ENCODE peak calls at places on chromosomes 2 and 18, in six cellular contexts. H is A549, J is HepG2, X is suprapubic skin, U is ovary, B is stomach. P is an unnamed sample.

GRCh38 chr2:72378737-72379346 is 231.2 kb upstream of the CYP26B1 start:
- DNase-seq in X (no peak), J (no peak), H (no peak), B (no peak), U (no peak), P (no peak)

GRCh38 chr18:71899707-71900483 is 644.2 kb downstream of the CBLN2 start:
- DNase-seq in J (no peak), H (no peak), B (no peak), X (no peak), U (no peak), P (no peak)

GRCh38 chr2:135557533-135557932 is 26.2 kb downstream of the R3HDM1 start:
- DNase-seq in X (no peak), J (no peak), U (no peak), B (no peak), H (no peak), P (no peak)

GRCh38 chr18:62942578-62942977 is 227.2 kb downstream of the PHLPP1 start:
- DNase-seq in B (no peak), U (no peak), H (no peak), J (no peak), X (no peak), P (no peak)

GRCh38 chr2:47080888-47081301 is 74.2 kb downstream of the STPG4 start:
- DNase-seq in H (no peak), U (no peak), X (no peak), J (no peak), B (no peak), P (no peak)

GRCh38 chr2:76450024-76450475 is 739.3 kb upstream of the GCFC2 start:
- DNase-seq in H (no peak), B (no peak), J (no peak), X (no peak), U (no peak), P (no peak)

GRCh38 chr2:166805753-166806152 is 82.5 kb upstream of the XIRP2 start:
- DNase-seq in U (no peak), B (no peak), H (no peak), X (no peak), J (peak), P (no peak)

GRCh38 chr18:79695856-79696850 is 16.6 kb downstream of the CTDP1 start:
- DNase-seq in B (no peak), H (no peak), J (no peak), X (no peak), U (no peak), P (no peak)

GRCh38 chr2:237581751-237582746 is 8.5 kb downstream of the RAB17 start:
- DNase-seq in B (peak), J (peak), H (no peak), U (peak), X (peak), P (peak)

GRCh38 chr18:48360376-48361021 is 48.7 kb downstream of the ZBTB7C start:
- DNase-seq in X (no peak), J (no peak), B (peak), U (no peak), H (no peak), P (no peak)

GRCh38 chr2:139217641-139218040 is 437.5 kb upstream of the NXPH2 start:
- DNase-seq in H (no peak), X (no peak), J (no peak), B (no peak), U (no peak), P (no peak)

GRCh38 chr2:20608666-20609348 is 42.1 kb downstream of the HS1BP3 start:
- DNase-seq in B (no peak), X (peak), H (no peak), J (no peak), U (no peak), P (peak)

GRCh38 chr2:154844513-154844912 is 146.0 kb downstream of the KCNJ3 start:
- DNase-seq in J (no peak), U (no peak), H (no peak), B (no peak), X (no peak), P (no peak)

GRCh38 chr2:213089438-213089837 is 62.0 kb downstream of the IKZF2 start:
- DNase-seq in J (no peak), B (no peak), X (no peak), U (no peak), H (no peak), P (no peak)

GRCh38 chr2:11065833-11066232 is 89.4 kb upstream of the SLC66A3 start:
- DNase-seq in B (no peak), U (no peak), J (no peak), X (no peak), H (no peak), P (no peak)

GRCh38 chr2:38076710-38077430 is 919 bp upstream of the CYP1B1 start:
- DNase-seq in B (peak), X (peak), J (no peak), U (peak), H (peak), P (peak)
- TF ChIP-seq POLR2A in B (no peak), X (peak), J (no peak), U (peak), H (peak), P (peak)

GRCh38 chr2:4930704-4931103 is 761.5 kb upstream of the SOX11 start:
- DNase-seq in H (no peak), J (no peak), B (no peak), X (no peak), U (no peak), P (no peak)
- TF ChIP-seq EP300 in H (no peak), J (no peak), B (no peak), X (no peak), U (no peak), P (no peak)

GRCh38 chr2:65434592-65435241 is 2.3 kb upstream of the SPRED2 start:
- DNase-seq in H (no peak), B (no peak), X (no peak), J (peak), U (no peak), P (no peak)
- H3K4me3 ChIP-seq in H (peak), B (no peak), X (no peak), J (peak), U (no peak), P (no peak)

DNA sequence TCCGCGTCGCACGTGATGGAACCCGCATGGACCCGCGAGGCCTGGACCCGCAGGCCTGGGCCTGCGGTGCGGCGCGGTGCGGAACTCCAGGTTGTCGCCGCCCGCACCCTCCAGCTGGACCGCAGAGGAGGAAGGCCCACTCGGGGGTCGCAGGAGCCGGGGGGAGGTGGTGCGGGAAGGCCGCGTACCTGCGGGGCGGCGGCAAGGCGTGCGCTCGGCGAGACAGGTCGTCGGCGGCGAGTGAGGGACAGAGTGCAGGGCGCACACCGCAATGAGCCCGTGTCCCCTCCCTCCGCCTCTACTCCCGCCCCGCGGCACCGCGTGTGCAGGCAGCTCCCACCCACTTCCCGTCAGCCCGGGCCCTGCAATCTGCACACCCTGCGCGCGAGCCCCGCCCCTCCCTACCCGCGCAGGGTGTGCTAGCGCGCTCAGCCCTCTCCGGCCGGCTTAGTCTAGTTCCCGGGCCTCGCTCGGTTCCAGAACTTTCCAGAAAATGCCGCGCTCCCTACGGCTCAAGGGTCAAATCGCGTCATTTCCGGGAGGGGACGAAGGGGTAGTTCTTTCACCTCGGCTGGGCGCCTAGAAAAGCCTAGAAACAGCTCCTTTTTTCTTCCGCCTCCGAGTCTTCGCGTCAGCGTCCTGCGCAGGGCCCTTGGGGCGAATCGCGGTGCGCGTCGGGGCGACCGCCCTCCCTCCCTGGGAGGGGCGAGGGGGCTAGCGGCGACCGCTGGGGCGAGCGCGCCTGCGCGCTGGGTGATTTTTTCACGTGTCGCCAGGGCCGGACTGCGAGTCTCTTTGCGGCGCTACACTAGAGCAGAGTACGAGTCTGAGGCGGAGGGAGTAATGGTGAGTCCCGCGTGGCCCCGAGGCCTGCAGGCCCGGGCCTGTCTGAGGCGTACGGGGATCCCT is at the start of the genes HSPD1 and HSPE1:
- DNase-seq in X (peak), H (peak), B (peak), J (peak), U (peak), P (peak)
- TF ChIP-seq POLR2A in X (peak), H (peak), B (peak), J (peak), U (peak), P (peak)

GRCh38 chr2:226187126-226187525 is 612.5 kb downstream of the IRS1 start:
- DNase-seq in J (no peak), X (no peak), U (no peak), H (no peak), B (no peak), P (no peak)

GRCh38 chr2:226189061-226189460 is 610.6 kb downstream of the IRS1 start:
- DNase-seq in H (no peak), X (no peak), U (no peak), J (no peak), B (no peak), P (no peak)

GRCh38 chr2:226185613-226186211 is 613.9 kb downstream of the IRS1 start:
- DNase-seq in J (no peak), B (no peak), H (peak), X (no peak), U (no peak), P (no peak)

GRCh38 chr2:226184940-226185575 is 614.6 kb downstream of the IRS1 start:
- DNase-seq in U (peak), B (no peak), H (peak), J (no peak), X (no peak), P (no peak)

GRCh38 chr2:226187601-226188000 is 612.0 kb downstream of the IRS1 start:
- DNase-seq in X (no peak), H (no peak), U (no peak), J (no peak), B (no peak), P (no peak)
- TF ChIP-seq EP300 in X (no peak), H (no peak), U (no peak), J (no peak), B (no peak), P (no peak)

GRCh38 chr2:112253261-112253807 is 1.5 kb downstream of the ZC3H8 start:
- DNase-seq in X (no peak), H (no peak), U (no peak), J (no peak), B (no peak), P (no peak)

GRCh38 chr2:112256654-112257053 is 1.8 kb upstream of the ZC3H8 start:
- DNase-seq in U (no peak), J (no peak), B (no peak), H (no peak), X (no peak), P (no peak)

GRCh38 chr2:112257575-112257974 is 2.7 kb upstream of the ZC3H8 start:
- DNase-seq in U (no peak), H (no peak), X (no peak), J (no peak), B (no peak), P (no peak)

GRCh38 chr2:112255875-112256274 is 1.0 kb upstream of the ZC3H8 start:
- DNase-seq in H (no peak), X (no peak), J (no peak), U (no peak), B (no peak), P (no peak)

DNA sequence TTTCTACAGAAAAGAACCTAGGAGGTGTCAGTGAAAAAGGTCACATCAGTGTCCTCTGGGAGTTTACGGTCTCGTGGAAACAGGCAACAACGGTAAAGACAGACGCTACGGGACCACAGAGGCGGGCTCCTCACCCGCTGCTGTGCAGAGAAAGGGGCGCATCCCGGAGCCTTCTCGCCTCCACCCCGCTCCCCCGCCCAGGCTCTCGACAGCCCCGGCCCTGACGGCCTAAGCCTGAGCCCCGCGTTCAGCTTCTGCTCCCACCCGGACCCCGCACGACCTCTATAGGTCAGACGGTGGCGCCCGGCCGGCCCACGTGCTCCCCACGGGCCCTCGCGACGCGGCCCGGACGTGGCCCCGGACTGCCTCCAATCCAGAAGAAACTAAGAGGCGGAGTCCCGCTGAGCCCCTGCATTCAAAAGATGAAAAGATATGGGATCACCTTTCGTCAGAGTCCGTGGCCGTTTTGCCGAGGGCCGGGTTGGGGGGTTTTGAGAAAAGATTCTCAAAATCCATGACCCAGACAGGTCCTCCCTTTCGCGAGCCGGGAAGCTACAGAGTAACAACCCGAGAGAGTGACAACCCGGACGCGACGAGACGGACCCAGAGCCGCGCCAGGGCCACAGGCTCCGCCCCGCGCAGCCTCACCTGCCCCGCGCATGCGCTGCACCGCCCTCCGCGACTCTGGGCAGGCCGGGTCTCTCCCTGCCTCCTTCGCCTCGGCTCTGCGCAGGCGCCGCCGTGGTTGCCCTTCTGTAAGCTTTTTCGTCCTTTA is at the start of gene ZC3H8:
- DNase-seq in B (peak), X (peak), J (peak), H (peak), U (peak), P (peak)
- H3K4me3 ChIP-seq in B (peak), X (peak), J (peak), H (peak), U (peak), P (peak)

GRCh38 chr2:197198890-197199289 is 111.7 kb downstream of the ANKRD44 start:
- DNase-seq in U (peak), H (no peak), X (peak), B (peak), J (no peak), P (no peak)
- TF ChIP-seq POLR2A in U (no peak), H (no peak), X (no peak), B (no peak), J (no peak), P (no peak)

GRCh38 chr2:217923007-217923686 is 79.6 kb downstream of the TNS1 start:
- DNase-seq in J (no peak), X (no peak), H (no peak), U (no peak), B (no peak), P (no peak)

GRCh38 chr2:217919781-217920351 is 82.9 kb downstream of the TNS1 start:
- DNase-seq in B (no peak), X (no peak), H (no peak), J (no peak), U (no peak), P (no peak)

GRCh38 chr2:217922101-217923006 is 80.4 kb downstream of the TNS1 start:
- DNase-seq in X (no peak), U (peak), B (no peak), J (no peak), H (no peak), P (no peak)

GRCh38 chr2:217919204-217919603 is 83.6 kb downstream of the TNS1 start:
- DNase-seq in B (no peak), X (no peak), H (no peak), J (no peak), U (no peak), P (no peak)

DNA sequence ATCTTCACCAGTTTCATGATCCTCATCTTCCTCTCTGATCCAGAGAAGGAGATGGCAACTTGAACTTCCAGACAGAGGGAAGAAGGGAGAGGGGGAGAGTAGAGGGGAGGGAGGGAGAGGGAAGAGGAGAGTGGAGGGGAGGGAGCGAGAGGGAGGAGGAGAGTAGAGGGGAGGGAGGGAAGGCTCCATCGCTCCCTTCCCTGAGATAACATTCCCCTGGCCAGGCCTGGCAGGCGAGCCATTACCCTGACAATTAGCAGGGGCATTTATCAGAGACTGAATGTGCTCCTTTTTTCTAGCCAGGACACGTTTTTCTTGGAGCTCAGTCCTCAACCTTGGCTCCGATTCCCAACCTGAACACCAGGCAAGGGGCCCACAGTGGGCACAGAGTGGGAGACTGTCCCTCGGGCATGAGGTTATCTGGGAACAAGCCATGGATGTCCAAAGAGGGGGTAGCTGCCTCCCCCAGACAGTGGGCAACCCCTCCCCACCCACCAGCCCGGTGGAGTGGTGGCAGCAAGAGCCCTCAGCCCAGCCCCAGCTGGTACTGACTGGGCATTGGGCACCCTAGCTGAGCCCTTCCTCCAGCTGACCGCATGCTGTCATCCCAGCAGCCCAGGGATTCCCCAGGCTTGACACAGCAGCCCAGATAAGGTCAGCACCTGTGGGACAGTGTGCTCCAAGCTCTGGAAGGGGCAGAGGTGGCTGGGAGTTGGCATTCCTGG is 81.8 kb downstream of the TNS1 start:
- DNase-seq in U (no peak), H (no peak), B (no peak), X (no peak), J (no peak), P (no peak)
- TF ChIP-seq EP300 in U (no peak), H (no peak), B (peak), X (no peak), J (no peak), P (peak)

DNA sequence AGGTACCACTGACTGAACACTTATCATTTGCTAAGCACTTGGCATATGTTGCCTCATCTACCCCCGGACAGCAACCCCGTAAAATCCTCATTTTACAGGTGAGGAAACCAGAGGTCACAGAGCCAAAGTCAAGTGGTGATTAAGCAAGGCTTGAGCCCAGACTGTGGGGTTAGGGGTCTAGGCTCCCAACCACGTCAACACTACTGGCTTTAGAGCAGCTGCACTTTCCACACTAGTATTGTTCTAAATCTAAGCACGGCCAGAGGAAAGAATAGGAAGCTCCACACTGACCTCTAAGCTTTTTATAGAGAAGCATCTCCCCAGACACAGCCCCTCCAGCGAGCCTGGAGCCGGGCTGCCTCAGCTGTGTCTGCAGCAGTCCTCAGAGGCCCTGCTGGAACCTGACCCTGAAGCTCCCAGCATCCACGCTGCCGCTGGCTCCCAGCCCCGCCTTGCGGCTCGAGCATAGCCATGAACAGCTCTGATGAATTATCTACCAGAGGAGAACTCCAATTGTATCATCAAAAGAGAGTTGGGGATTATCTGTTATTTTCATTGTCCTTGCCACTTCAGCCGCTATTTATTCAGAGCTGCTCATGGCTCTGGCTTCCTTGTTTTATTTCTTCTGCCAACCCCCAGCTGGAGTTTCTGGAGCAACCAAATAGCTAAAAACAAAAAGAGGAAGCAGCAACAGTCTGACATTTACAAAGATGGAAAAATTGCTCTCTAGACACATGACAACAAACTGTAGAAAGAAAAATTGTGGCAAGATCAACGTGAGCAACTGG is 62.2 kb upstream of the RTN4 start:
- DNase-seq in X (peak), B (peak), U (peak), J (peak), H (no peak), P (peak)
- H3K4me3 ChIP-seq in X (peak), B (no peak), U (no peak), J (peak), H (no peak), P (no peak)